ENCODE peak calls at places on chromosomes 6 and 20, in six cellular contexts. L is HCT116; Z is fibroblast of lung; J is left lung; W is CD8-positive, alpha-beta T cell; V is left ventricle myocardium inferior. B is an unnamed sample. For H3K4me1, the result is how much of the 10 kb centered on the place peaks cover.

GRCh38 chr6:158353851-158354508 is 41.7 kb downstream of the TULP4 start:
- DNase-seq in W (no peak), V (no peak), L (no peak), Z (peak), J (no peak), B (no peak)

GRCh38 chr6:52059821-52060220 is 27.6 kb downstream of the PKHD1 start:
- DNase-seq in V (no peak), W (no peak), Z (no peak), J (no peak), L (no peak), B (no peak)

GRCh38 chr6:126033696-126034095 is 47.4 kb downstream of the TRMT11 start:
- DNase-seq in L (no peak), Z (peak), W (no peak), J (no peak), V (no peak), B (no peak)

GRCh38 chr6:154012852-154013251 is 26.2 kb upstream of the OPRM1 start:
- DNase-seq in Z (no peak), J (no peak), W (no peak), V (no peak), L (no peak), B (no peak)

GRCh38 chr6:142551145-142551811 is 249.5 kb downstream of the ADGRG6 start:
- DNase-seq in W (peak), J (peak), L (peak), Z (no peak), V (no peak), B (no peak)

GRCh38 chr6:149887343-149887742 is 10.6 kb downstream of the RAET1E start:
- DNase-seq in L (no peak), V (no peak), W (no peak), J (no peak), Z (peak), B (no peak)

GRCh38 chr6:150881911-150882481 is 16.5 kb downstream of the MTHFD1L start:
- DNase-seq in Z (peak), W (no peak), J (no peak), L (no peak), V (peak), B (peak)

GRCh38 chr6:29708432-29709177 is 14.6 kb upstream of the HLA-F start:
- DNase-seq in J (no peak), Z (no peak), V (no peak), L (no peak), W (peak), B (no peak)

GRCh38 chr6:24323632-24324337 is 34.1 kb downstream of the DCDC2 start:
- DNase-seq in V (no peak), L (no peak), W (no peak), J (no peak), Z (no peak), B (no peak)

GRCh38 chr6:36126553-36127458 is 3.5 kb upstream of the MAPK13 start:
- DNase-seq in J (no peak), V (no peak), W (no peak), L (no peak), Z (no peak), B (no peak)

GRCh38 chr20:43702502-43702901 is 24.3 kb downstream of the GTSF1L start:
- DNase-seq in V (no peak), W (no peak), Z (no peak), J (no peak), L (no peak), B (no peak)

GRCh38 chr6:169859401-169859977 is 108.1 kb downstream of the ERMARD start:
- DNase-seq in L (no peak), V (no peak), W (no peak), J (no peak), Z (no peak), B (peak)

GRCh38 chr6:73073238-73073637 is 152.1 kb downstream of the KHDC1L start:
- DNase-seq in J (no peak), V (no peak), Z (no peak), W (no peak), L (no peak), B (no peak)

GRCh38 chr6:141677598-141678211 is 455.0 kb upstream of the GJE1 start:
- DNase-seq in L (peak), W (no peak), V (no peak), Z (peak), J (no peak), B (no peak)

GRCh38 chr6:43944908-43945777 is 175.1 kb downstream of the VEGFA start:
- DNase-seq in Z (no peak), V (no peak), J (no peak), L (no peak), W (no peak), B (no peak)

GRCh38 chr20:48782073-48782472 is 45.7 kb downstream of the PREX1 start:
- DNase-seq in V (no peak), Z (no peak), L (no peak), J (no peak), W (no peak), B (no peak)

GRCh38 chr6:138465007-138465645 is 34.2 kb downstream of the NHSL1 start:
- DNase-seq in W (no peak), V (no peak), Z (peak), J (no peak), L (peak), B (no peak)
- H3K27ac ChIP-seq in W (no peak), V (no peak), Z (peak), J (no peak), L (peak), B (no peak)

GRCh38 chr20:62198496-62198895 is 15.7 kb downstream of the MTG2 start:
- DNase-seq in Z (no peak), V (no peak), L (no peak), J (peak), W (no peak), B (no peak)

GRCh38 chr20:62198931-62199330 is 16.1 kb downstream of the MTG2 start:
- DNase-seq in J (peak), V (no peak), L (no peak), W (no peak), Z (no peak), B (no peak)

GRCh38 chr20:62197321-62197720 is 14.5 kb downstream of the MTG2 start:
- DNase-seq in Z (no peak), J (peak), L (no peak), W (no peak), V (no peak), B (no peak)

GRCh38 chr20:62196286-62196685 is 13.5 kb downstream of the MTG2 start:
- DNase-seq in L (no peak), Z (no peak), V (no peak), W (no peak), J (no peak), B (no peak)

GRCh38 chr20:62197801-62198200 is 15.0 kb downstream of the MTG2 start:
- DNase-seq in L (no peak), W (no peak), J (peak), V (no peak), Z (no peak), B (no peak)
- H3K4me1 ChIP-seq in L (under half), W (under half), J (under half), V (under half), Z (under half), B (under half)

GRCh38 chr6:27448456-27448855 is 24.4 kb downstream of the ZNF184 start:
- DNase-seq in L (no peak), W (no peak), V (no peak), Z (no peak), J (no peak), B (no peak)
- H3K4me3 ChIP-seq in L (no peak), W (no peak), V (no peak), Z (no peak), J (no peak), B (no peak)

DNA sequence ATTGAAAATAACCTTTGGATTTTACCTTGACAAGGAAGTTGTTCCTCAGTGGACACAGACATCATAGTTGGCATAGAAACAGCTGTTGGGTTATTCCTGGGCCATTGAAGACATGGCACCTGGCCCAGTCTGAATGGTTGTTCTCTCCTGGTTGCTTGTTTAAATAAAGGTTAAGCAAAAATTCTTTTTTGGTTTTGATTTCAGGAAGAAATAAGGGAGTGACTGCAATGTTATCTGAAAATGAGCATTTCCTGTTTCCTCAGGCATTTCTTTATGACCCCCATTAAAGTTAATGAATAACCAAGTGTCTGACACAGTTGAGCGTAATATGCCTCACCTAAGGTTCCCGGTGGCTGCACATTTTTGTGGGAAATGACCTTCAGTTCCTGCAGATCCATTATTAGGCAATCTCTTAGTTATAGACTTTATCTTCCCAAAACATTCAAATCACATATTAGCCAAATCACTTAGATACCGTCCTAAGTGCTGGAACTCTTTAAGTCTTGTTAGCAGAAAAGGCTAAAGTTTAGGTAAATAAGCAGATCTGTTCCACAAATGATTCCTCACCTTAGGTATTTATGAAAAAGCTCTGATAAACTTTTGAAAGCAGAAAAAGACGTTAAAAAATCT is 648.7 kb upstream of the FLRT3 start:
- DNase-seq in W (no peak), L (no peak), V (no peak), Z (no peak), J (no peak), B (no peak)
- H3K27ac ChIP-seq in W (no peak), L (peak), V (no peak), Z (no peak), J (peak), B (no peak)

B was measured in right atrium auricular region.